ENCODE peak calls at places on chromosomes 13 and 19, in nine cellular contexts. P is psoas muscle, J is thoracic aorta, K is fibroblast of mammary gland, S is IMR-90, U is AG09319, I is HFFc6, V is mesothelial cell of epicardium, O is left ventricle myocardium inferior. E is an unnamed sample.
A peak's percentile ranks its signal among the peaks of the same experiment; 100 is the strongest.

GRCh38 chr19:48319647-48320537 is 5.5 kb upstream of the EMP3 start:
- DNase-seq in P (peak; percentile 82), J (peak; percentile 52), K (peak; percentile 80), S (peak; percentile 75), U (peak; percentile 42), I (peak; percentile 71), V (peak; percentile 66), O (peak; percentile 82), E (peak; percentile 96)

GRCh38 chr19:44521370-44521769 is 8.1 kb downstream of the CEACAM20 start:
- DNase-seq in P (no peak), J (no peak), K (no peak), S (no peak), U (no peak), I (no peak), V (no peak), O (no peak), E (no peak)

GRCh38 chr19:1098177-1099051 is 3.2 kb upstream of the POLR2E start:
- DNase-seq in P (no peak), J (no peak), K (peak; percentile 51), S (peak; percentile 34), U (no peak), I (no peak), V (no peak), O (no peak), E (no peak)

GRCh38 chr13:59658027-59658735 is 505.5 kb downstream of the DIAPH3 start:
- DNase-seq in P (no peak), J (no peak), K (no peak), S (no peak), U (no peak), I (no peak), V (no peak), O (no peak), E (no peak)

GRCh38 chr13:67023088-67023893 is 206.8 kb downstream of the PCDH9 start:
- DNase-seq in P (no peak), J (no peak), K (peak; percentile 80), S (peak; percentile 82), U (no peak), I (peak; percentile 28), V (no peak), O (no peak), E (no peak)

GRCh38 chr13:94784066-94784465 is 71.7 kb upstream of the SOX21 start:
- DNase-seq in P (no peak), J (no peak), K (peak; percentile 17), S (peak; percentile 37), U (no peak), I (peak; percentile 18), V (no peak), O (no peak), E (no peak)

GRCh38 chr13:26021516-26021915 is 30.3 kb downstream of the SHISA2 start:
- DNase-seq in P (no peak), J (no peak), K (no peak), S (no peak), U (no peak), I (no peak), V (no peak), O (no peak), E (no peak)

GRCh38 chr13:37488682-37489081 is 109.9 kb downstream of the POSTN start:
- DNase-seq in P (no peak), J (no peak), K (peak; percentile 41), S (peak; percentile 62), U (no peak), I (no peak), V (no peak), O (no peak), E (no peak)

GRCh38 chr19:57559008-57559403 is 657 bp downstream of the ZNF550 start:
- DNase-seq in P (no peak), J (no peak), K (peak; percentile 26), S (no peak), U (no peak), I (no peak), V (no peak), O (peak; percentile 18), E (no peak)

GRCh38 chr19:45275370-45275971 is 24.4 kb downstream of the MARK4 start:
- DNase-seq in P (no peak), J (no peak), K (no peak), S (peak; percentile 46), U (no peak), I (no peak), V (no peak), O (no peak), E (no peak)

GRCh38 chr19:53707278-53707677 is 75.5 kb downstream of the DPRX start:
- DNase-seq in P (no peak), J (no peak), K (no peak), S (no peak), U (no peak), I (no peak), V (no peak), O (no peak), E (no peak)

GRCh38 chr13:20525144-20525600 is 485 bp downstream of the CRYL1 start:
- DNase-seq in P (peak; percentile 34), J (no peak), K (peak; percentile 11), S (no peak), U (no peak), I (no peak), V (peak; percentile 25), O (peak; percentile 46), E (no peak)

GRCh38 chr13:110442946-110443632 is 118.4 kb downstream of the RAB20 start:
- DNase-seq in P (no peak), J (no peak), K (peak; percentile 77), S (peak; percentile 75), U (no peak), I (peak; percentile 37), V (no peak), O (no peak), E (no peak)

GRCh38 chr19:39046037-39046821 is 13.9 kb upstream of the FBXO27 start:
- DNase-seq in P (no peak), J (no peak), K (no peak), S (no peak), U (no peak), I (no peak), V (no peak), O (no peak), E (no peak)

GRCh38 chr13:111211789-111212516 is 96.8 kb downstream of the ARHGEF7 start:
- DNase-seq in P (no peak), J (no peak), K (no peak), S (peak; percentile 33), U (no peak), I (no peak), V (no peak), O (no peak), E (no peak)

GRCh38 chr13:35481777-35482176 is 5.3 kb upstream of the MAB21L1 start:
- DNase-seq in P (no peak), J (no peak), K (no peak), S (no peak), U (no peak), I (no peak), V (no peak), O (no peak), E (no peak)

GRCh38 chr19:46665072-46665471 is 4.1 kb upstream of the DACT3 start:
- DNase-seq in P (no peak), J (no peak), K (no peak), S (no peak), U (no peak), I (no peak), V (no peak), O (no peak), E (no peak)
- TF ChIP-seq CTCF in P (no peak), J (no peak), K (no peak), S (no peak), U (no peak), I (no peak), V (no peak), O (no peak), E (no peak)

DNA sequence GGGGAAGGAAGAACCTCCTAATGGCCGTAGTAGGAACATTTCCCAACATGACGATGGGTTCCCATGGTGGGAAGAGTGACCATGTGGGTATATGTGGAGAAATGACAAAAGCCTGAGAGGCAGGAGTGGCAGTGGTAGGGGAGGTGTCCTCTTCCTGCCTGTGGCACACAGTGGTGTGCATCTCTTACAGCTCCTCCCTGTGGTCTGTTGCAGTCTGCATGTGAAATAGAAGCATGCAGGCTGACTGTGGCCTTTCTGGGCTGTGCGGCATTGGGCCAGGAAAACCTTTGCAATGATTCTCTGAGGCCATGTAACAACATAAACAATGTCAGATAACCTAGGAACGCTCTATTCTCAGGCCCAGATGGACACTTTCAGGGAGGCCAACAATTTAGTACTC is 84.0 kb downstream of the LACC1 start:
- DNase-seq in P (no peak), J (no peak), K (no peak), S (no peak), U (no peak), I (no peak), V (no peak), O (no peak), E (no peak)
- TF ChIP-seq CTCF in P (no peak), J (no peak), K (peak; percentile 9), S (no peak), U (no peak), I (no peak), V (no peak), O (peak; percentile 23), E (no peak)

GRCh38 chr19:35093941-35094647 is 21.5 kb upstream of the FXYD3 start:
- DNase-seq in P (no peak), J (no peak), K (no peak), S (no peak), U (no peak), I (no peak), V (no peak), O (no peak), E (no peak)

GRCh38 chr19:35098413-35099049 is 17.1 kb upstream of the FXYD3 start:
- DNase-seq in P (no peak), J (no peak), K (no peak), S (no peak), U (no peak), I (no peak), V (no peak), O (peak; percentile 57), E (no peak)

GRCh38 chr19:35099155-35099896 is 16.3 kb upstream of the FXYD3 start:
- DNase-seq in P (no peak), J (no peak), K (no peak), S (no peak), U (no peak), I (no peak), V (no peak), O (no peak), E (no peak)

GRCh38 chr19:35093430-35093829 is 22.2 kb upstream of the FXYD3 start:
- DNase-seq in P (no peak), J (no peak), K (no peak), S (no peak), U (no peak), I (no peak), V (no peak), O (no peak), E (no peak)

GRCh38 chr19:35095667-35096368 is 19.8 kb upstream of the FXYD3 start:
- DNase-seq in P (no peak), J (no peak), K (no peak), S (no peak), U (no peak), I (no peak), V (no peak), O (no peak), E (no peak)
- TF ChIP-seq CTCF in P (no peak), J (no peak), K (no peak), S (no peak), U (no peak), I (no peak), V (no peak), O (no peak), E (no peak)

DNA sequence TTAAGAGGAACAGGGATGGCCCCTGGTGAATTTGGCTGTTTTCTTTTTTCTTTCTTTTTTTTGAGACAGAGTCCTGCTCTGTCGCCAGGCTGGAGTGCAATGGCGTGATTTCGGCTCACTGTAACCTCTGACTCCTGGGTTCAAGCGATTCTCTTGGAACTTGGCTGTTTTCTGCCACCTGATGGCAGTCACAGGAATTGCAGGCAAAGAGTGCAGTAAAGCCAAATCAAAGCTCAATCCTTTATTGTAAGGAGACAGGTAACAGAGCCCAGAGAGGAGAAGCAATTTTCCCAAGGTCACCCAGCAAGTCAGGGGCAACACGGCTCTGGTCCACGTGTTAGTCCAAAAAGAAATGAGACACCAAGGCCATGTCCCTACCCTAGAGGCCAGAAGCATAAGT is 6.2 kb downstream of the TINCR start:
- DNase-seq in P (no peak), J (no peak), K (no peak), S (no peak), U (no peak), I (no peak), V (no peak), O (no peak), E (no peak)
- TF ChIP-seq CTCF in P (peak; percentile 23), J (no peak), K (peak; percentile 47), S (peak; percentile 35), U (peak; percentile 19), I (peak; percentile 80), V (peak; percentile 68), O (no peak), E (no peak)

E was measured in omental fat pad.